ENCODE peak calls at places on chromosome 21, in eight cellular contexts. One of them, this sample, is unnamed.

GRCh38 chr21:38223893-38224540 is 32.8 kb upstream of the KCNJ15 start:
- DNase-seq in occipital lobe: no peak
- DNase-seq in HFFc6: no peak
- DNase-seq in fibroblast of the aortic adventitia: peak; percentile 40
- DNase-seq in NCI-H1092: no peak
- DNase-seq in RWPE1: no peak
- DNase-seq in stimulated activated CD4-positive, alpha-beta T cell treated with anti-CD3 and anti-CD28 coated beads, Interleukin-4, amount 100 ng/mL, for 1 hour: no peak
- DNase-seq in AG08396: no peak
- DNase-seq in this sample: no peak

GRCh38 chr21:16588433-16588860 is 858.7 kb downstream of the USP25 start:
- DNase-seq in occipital lobe: peak; percentile 88
- DNase-seq in HFFc6: peak; percentile 89
- DNase-seq in fibroblast of the aortic adventitia: peak; percentile 74
- DNase-seq in NCI-H1092: peak; percentile 42
- DNase-seq in RWPE1: peak; percentile 58
- DNase-seq in stimulated activated CD4-positive, alpha-beta T cell treated with anti-CD3 and anti-CD28 coated beads, Interleukin-4, amount 100 ng/mL, for 1 hour: no peak
- DNase-seq in AG08396: peak; percentile 67
- DNase-seq in this sample: peak; percentile 58

GRCh38 chr21:26072891-26073615 is 97.5 kb downstream of the APP start:
- DNase-seq in occipital lobe: no peak
- DNase-seq in HFFc6: peak; percentile 71
- DNase-seq in fibroblast of the aortic adventitia: peak; percentile 32
- DNase-seq in NCI-H1092: no peak
- DNase-seq in RWPE1: no peak
- DNase-seq in stimulated activated CD4-positive, alpha-beta T cell treated with anti-CD3 and anti-CD28 coated beads, Interleukin-4, amount 100 ng/mL, for 1 hour: no peak
- DNase-seq in AG08396: peak; percentile 62
- DNase-seq in this sample: no peak

GRCh38 chr21:36150192-36150711 is 6.4 kb upstream of the DOP1B start:
- DNase-seq in occipital lobe: no peak
- DNase-seq in HFFc6: peak; percentile 48
- DNase-seq in fibroblast of the aortic adventitia: peak; percentile 66
- DNase-seq in NCI-H1092: no peak
- DNase-seq in RWPE1: no peak
- DNase-seq in stimulated activated CD4-positive, alpha-beta T cell treated with anti-CD3 and anti-CD28 coated beads, Interleukin-4, amount 100 ng/mL, for 1 hour: no peak
- DNase-seq in AG08396: peak; percentile 33
- DNase-seq in this sample: peak; percentile 50

GRCh38 chr21:21730524-21730923 is 732.3 kb downstream of the NCAM2 start:
- DNase-seq in occipital lobe: no peak
- DNase-seq in HFFc6: no peak
- DNase-seq in fibroblast of the aortic adventitia: peak; percentile 72
- DNase-seq in NCI-H1092: no peak
- DNase-seq in RWPE1: no peak
- DNase-seq in stimulated activated CD4-positive, alpha-beta T cell treated with anti-CD3 and anti-CD28 coated beads, Interleukin-4, amount 100 ng/mL, for 1 hour: no peak
- DNase-seq in AG08396: no peak
- DNase-seq in this sample: no peak

GRCh38 chr21:33817663-33818433 is 97.8 kb downstream of the ATP5PO start:
- DNase-seq in occipital lobe: no peak
- DNase-seq in HFFc6: no peak
- DNase-seq in fibroblast of the aortic adventitia: no peak
- DNase-seq in NCI-H1092: peak; percentile 70
- DNase-seq in RWPE1: no peak
- DNase-seq in stimulated activated CD4-positive, alpha-beta T cell treated with anti-CD3 and anti-CD28 coated beads, Interleukin-4, amount 100 ng/mL, for 1 hour: no peak
- DNase-seq in AG08396: no peak
- DNase-seq in this sample: no peak

GRCh38 chr21:31343680-31344480 is at the start of gene TIAM1:
- DNase-seq in occipital lobe: peak; percentile 70
- DNase-seq in HFFc6: no peak
- DNase-seq in fibroblast of the aortic adventitia: peak; percentile 72
- DNase-seq in NCI-H1092: no peak
- DNase-seq in RWPE1: peak; percentile 79
- DNase-seq in stimulated activated CD4-positive, alpha-beta T cell treated with anti-CD3 and anti-CD28 coated beads, Interleukin-4, amount 100 ng/mL, for 1 hour: peak; percentile 42
- DNase-seq in AG08396: peak; percentile 25
- DNase-seq in this sample: no peak

GRCh38 chr21:43902441-43902840 is 37.4 kb downstream of the AGPAT3 start:
- DNase-seq in occipital lobe: no peak
- DNase-seq in HFFc6: no peak
- DNase-seq in fibroblast of the aortic adventitia: peak; percentile 63
- DNase-seq in NCI-H1092: no peak
- DNase-seq in RWPE1: no peak
- DNase-seq in stimulated activated CD4-positive, alpha-beta T cell treated with anti-CD3 and anti-CD28 coated beads, Interleukin-4, amount 100 ng/mL, for 1 hour: no peak
- DNase-seq in AG08396: peak; percentile 71
- DNase-seq in this sample: peak; percentile 34

GRCh38 chr21:29578306-29578705 is 279.6 kb downstream of the BACH1 start:
- DNase-seq in occipital lobe: no peak
- DNase-seq in HFFc6: no peak
- DNase-seq in fibroblast of the aortic adventitia: no peak
- DNase-seq in NCI-H1092: no peak
- DNase-seq in RWPE1: no peak
- DNase-seq in stimulated activated CD4-positive, alpha-beta T cell treated with anti-CD3 and anti-CD28 coated beads, Interleukin-4, amount 100 ng/mL, for 1 hour: no peak
- DNase-seq in AG08396: no peak
- DNase-seq in this sample: no peak

GRCh38 chr21:45378258-45378966 is 26.6 kb upstream of the COL18A1 start:
- DNase-seq in occipital lobe: no peak
- DNase-seq in HFFc6: peak; percentile 62
- DNase-seq in fibroblast of the aortic adventitia: peak; percentile 10
- DNase-seq in NCI-H1092: no peak
- DNase-seq in RWPE1: no peak
- DNase-seq in stimulated activated CD4-positive, alpha-beta T cell treated with anti-CD3 and anti-CD28 coated beads, Interleukin-4, amount 100 ng/mL, for 1 hour: no peak
- DNase-seq in AG08396: peak; percentile 68
- DNase-seq in this sample: no peak

GRCh38 chr21:45612096-45613019 is 31.2 kb upstream of the PCBP3 start:
- DNase-seq in occipital lobe: no peak
- DNase-seq in HFFc6: peak; percentile 48
- DNase-seq in fibroblast of the aortic adventitia: peak; percentile 50
- DNase-seq in NCI-H1092: no peak
- DNase-seq in RWPE1: peak; percentile 22
- DNase-seq in stimulated activated CD4-positive, alpha-beta T cell treated with anti-CD3 and anti-CD28 coated beads, Interleukin-4, amount 100 ng/mL, for 1 hour: no peak
- DNase-seq in AG08396: peak; percentile 87
- DNase-seq in this sample: peak; percentile 36

GRCh38 chr21:28393279-28393678 is 599.4 kb downstream of the LTN1 start:
- DNase-seq in occipital lobe: no peak
- DNase-seq in HFFc6: no peak
- DNase-seq in fibroblast of the aortic adventitia: no peak
- DNase-seq in NCI-H1092: no peak
- DNase-seq in RWPE1: peak; percentile 73
- DNase-seq in stimulated activated CD4-positive, alpha-beta T cell treated with anti-CD3 and anti-CD28 coated beads, Interleukin-4, amount 100 ng/mL, for 1 hour: no peak
- DNase-seq in AG08396: no peak
- DNase-seq in this sample: no peak

GRCh38 chr21:36193200-36193599 is 36.6 kb downstream of the DOP1B start:
- DNase-seq in occipital lobe: no peak
- DNase-seq in HFFc6: peak; percentile 84
- DNase-seq in fibroblast of the aortic adventitia: no peak
- DNase-seq in NCI-H1092: no peak
- DNase-seq in RWPE1: peak; percentile 36
- DNase-seq in stimulated activated CD4-positive, alpha-beta T cell treated with anti-CD3 and anti-CD28 coated beads, Interleukin-4, amount 100 ng/mL, for 1 hour: no peak
- DNase-seq in AG08396: no peak
- DNase-seq in this sample: peak; percentile 23

GRCh38 chr21:43371786-43372185 is 55.1 kb downstream of the SIK1 start:
- DNase-seq in occipital lobe: no peak
- DNase-seq in HFFc6: no peak
- DNase-seq in fibroblast of the aortic adventitia: no peak
- DNase-seq in NCI-H1092: no peak
- DNase-seq in RWPE1: no peak
- DNase-seq in stimulated activated CD4-positive, alpha-beta T cell treated with anti-CD3 and anti-CD28 coated beads, Interleukin-4, amount 100 ng/mL, for 1 hour: no peak
- DNase-seq in AG08396: no peak
- DNase-seq in this sample: no peak

GRCh38 chr21:23936224-23936623 is 1671.1 kb downstream of the MRPL39 start:
- DNase-seq in occipital lobe: no peak
- DNase-seq in HFFc6: no peak
- DNase-seq in fibroblast of the aortic adventitia: peak; percentile 25
- DNase-seq in NCI-H1092: no peak
- DNase-seq in RWPE1: no peak
- DNase-seq in stimulated activated CD4-positive, alpha-beta T cell treated with anti-CD3 and anti-CD28 coated beads, Interleukin-4, amount 100 ng/mL, for 1 hour: no peak
- DNase-seq in AG08396: no peak
- DNase-seq in this sample: no peak

GRCh38 chr21:34726627-34727337 is 58.0 kb downstream of the CLIC6 start:
- DNase-seq in occipital lobe: no peak
- DNase-seq in HFFc6: peak; percentile 76
- DNase-seq in fibroblast of the aortic adventitia: no peak
- DNase-seq in NCI-H1092: no peak
- DNase-seq in RWPE1: no peak
- DNase-seq in stimulated activated CD4-positive, alpha-beta T cell treated with anti-CD3 and anti-CD28 coated beads, Interleukin-4, amount 100 ng/mL, for 1 hour: no peak
- DNase-seq in AG08396: no peak
- DNase-seq in this sample: no peak

GRCh38 chr21:44478124-44478800 is 23.0 kb downstream of the LRRC3 start:
- DNase-seq in occipital lobe: no peak
- DNase-seq in HFFc6: no peak
- DNase-seq in fibroblast of the aortic adventitia: no peak
- DNase-seq in NCI-H1092: no peak
- DNase-seq in RWPE1: no peak
- DNase-seq in stimulated activated CD4-positive, alpha-beta T cell treated with anti-CD3 and anti-CD28 coated beads, Interleukin-4, amount 100 ng/mL, for 1 hour: no peak
- DNase-seq in AG08396: no peak
- DNase-seq in this sample: no peak

GRCh38 chr21:16125274-16125673 is 395.5 kb downstream of the USP25 start:
- DNase-seq in occipital lobe: no peak
- DNase-seq in HFFc6: peak; percentile 3
- DNase-seq in fibroblast of the aortic adventitia: peak; percentile 57
- DNase-seq in NCI-H1092: no peak
- DNase-seq in RWPE1: no peak
- DNase-seq in stimulated activated CD4-positive, alpha-beta T cell treated with anti-CD3 and anti-CD28 coated beads, Interleukin-4, amount 100 ng/mL, for 1 hour: no peak
- DNase-seq in AG08396: no peak
- DNase-seq in this sample: no peak

GRCh38 chr21:45074818-45075605 is 632 bp downstream of the ADARB1 start:
- DNase-seq in occipital lobe: no peak
- DNase-seq in HFFc6: no peak
- DNase-seq in fibroblast of the aortic adventitia: peak; percentile 11
- DNase-seq in NCI-H1092: peak; percentile 47
- DNase-seq in RWPE1: peak; percentile 48
- DNase-seq in stimulated activated CD4-positive, alpha-beta T cell treated with anti-CD3 and anti-CD28 coated beads, Interleukin-4, amount 100 ng/mL, for 1 hour: peak; percentile 43
- DNase-seq in AG08396: peak; percentile 54
- DNase-seq in this sample: no peak

GRCh38 chr21:35316456-35316855 is 267.4 kb upstream of the RUNX1 start:
- DNase-seq in occipital lobe: no peak
- DNase-seq in HFFc6: no peak
- DNase-seq in fibroblast of the aortic adventitia: no peak
- DNase-seq in NCI-H1092: no peak
- DNase-seq in RWPE1: no peak
- DNase-seq in stimulated activated CD4-positive, alpha-beta T cell treated with anti-CD3 and anti-CD28 coated beads, Interleukin-4, amount 100 ng/mL, for 1 hour: no peak
- DNase-seq in AG08396: no peak
- DNase-seq in this sample: no peak

GRCh38 chr21:35511298-35512162 is 462.4 kb upstream of the RUNX1 start:
- DNase-seq in occipital lobe: no peak
- DNase-seq in HFFc6: peak; percentile 68
- DNase-seq in fibroblast of the aortic adventitia: peak; percentile 52
- DNase-seq in NCI-H1092: no peak
- DNase-seq in RWPE1: peak; percentile 57
- DNase-seq in stimulated activated CD4-positive, alpha-beta T cell treated with anti-CD3 and anti-CD28 coated beads, Interleukin-4, amount 100 ng/mL, for 1 hour: peak; percentile 28
- DNase-seq in AG08396: no peak
- DNase-seq in this sample: no peak

GRCh38 chr21:36807421-36808004 is 108.6 kb downstream of the SIM2 start:
- DNase-seq in occipital lobe: no peak
- DNase-seq in HFFc6: no peak
- DNase-seq in fibroblast of the aortic adventitia: no peak
- DNase-seq in NCI-H1092: no peak
- DNase-seq in RWPE1: no peak
- DNase-seq in stimulated activated CD4-positive, alpha-beta T cell treated with anti-CD3 and anti-CD28 coated beads, Interleukin-4, amount 100 ng/mL, for 1 hour: no peak
- DNase-seq in AG08396: no peak
- DNase-seq in this sample: no peak

GRCh38 chr21:41991659-41992058 is 18.5 kb downstream of the ZBTB21 start:
- DNase-seq in occipital lobe: no peak
- DNase-seq in HFFc6: no peak
- DNase-seq in fibroblast of the aortic adventitia: no peak
- DNase-seq in NCI-H1092: no peak
- DNase-seq in RWPE1: no peak
- DNase-seq in stimulated activated CD4-positive, alpha-beta T cell treated with anti-CD3 and anti-CD28 coated beads, Interleukin-4, amount 100 ng/mL, for 1 hour: no peak
- DNase-seq in AG08396: no peak
- DNase-seq in this sample: no peak

GRCh38 chr21:41316641-41317392 is at the start of gene FAM3B:
- DNase-seq in occipital lobe: no peak
- DNase-seq in HFFc6: no peak
- DNase-seq in fibroblast of the aortic adventitia: no peak
- DNase-seq in NCI-H1092: peak; percentile 29
- DNase-seq in RWPE1: no peak
- DNase-seq in stimulated activated CD4-positive, alpha-beta T cell treated with anti-CD3 and anti-CD28 coated beads, Interleukin-4, amount 100 ng/mL, for 1 hour: no peak
- DNase-seq in AG08396: no peak
- DNase-seq in this sample: no peak

GRCh38 chr21:46366561-46366960 is 42.6 kb downstream of the PCNT start:
- DNase-seq in occipital lobe: no peak
- DNase-seq in HFFc6: no peak
- DNase-seq in fibroblast of the aortic adventitia: no peak
- DNase-seq in NCI-H1092: no peak
- DNase-seq in RWPE1: no peak
- DNase-seq in stimulated activated CD4-positive, alpha-beta T cell treated with anti-CD3 and anti-CD28 coated beads, Interleukin-4, amount 100 ng/mL, for 1 hour: no peak
- DNase-seq in AG08396: no peak
- DNase-seq in this sample: no peak

GRCh38 chr21:38843806-38844479 is 38.2 kb downstream of the ETS2 start:
- DNase-seq in occipital lobe: no peak
- DNase-seq in HFFc6: peak; percentile 41
- DNase-seq in fibroblast of the aortic adventitia: peak; percentile 83
- DNase-seq in NCI-H1092: no peak
- DNase-seq in RWPE1: no peak
- DNase-seq in stimulated activated CD4-positive, alpha-beta T cell treated with anti-CD3 and anti-CD28 coated beads, Interleukin-4, amount 100 ng/mL, for 1 hour: no peak
- DNase-seq in AG08396: no peak
- DNase-seq in this sample: no peak

GRCh38 chr21:18373631-18374030 is 30.0 kb downstream of the TMPRSS15 start:
- DNase-seq in occipital lobe: no peak
- DNase-seq in HFFc6: no peak
- DNase-seq in fibroblast of the aortic adventitia: no peak
- DNase-seq in NCI-H1092: no peak
- DNase-seq in RWPE1: no peak
- DNase-seq in stimulated activated CD4-positive, alpha-beta T cell treated with anti-CD3 and anti-CD28 coated beads, Interleukin-4, amount 100 ng/mL, for 1 hour: no peak
- DNase-seq in AG08396: no peak
- DNase-seq in this sample: no peak

GRCh38 chr21:15638856-15639549 is 90.8 kb upstream of the USP25 start:
- DNase-seq in occipital lobe: no peak
- DNase-seq in HFFc6: no peak
- DNase-seq in fibroblast of the aortic adventitia: peak; percentile 38
- DNase-seq in NCI-H1092: no peak
- DNase-seq in RWPE1: peak; percentile 34
- DNase-seq in stimulated activated CD4-positive, alpha-beta T cell treated with anti-CD3 and anti-CD28 coated beads, Interleukin-4, amount 100 ng/mL, for 1 hour: no peak
- DNase-seq in AG08396: no peak
- DNase-seq in this sample: peak; percentile 52

GRCh38 chr21:17785403-17785788 is 33.8 kb downstream of the C21orf91 start:
- DNase-seq in occipital lobe: no peak
- DNase-seq in HFFc6: no peak
- DNase-seq in fibroblast of the aortic adventitia: no peak
- DNase-seq in NCI-H1092: no peak
- DNase-seq in RWPE1: no peak
- DNase-seq in stimulated activated CD4-positive, alpha-beta T cell treated with anti-CD3 and anti-CD28 coated beads, Interleukin-4, amount 100 ng/mL, for 1 hour: no peak
- DNase-seq in AG08396: no peak
- DNase-seq in this sample: no peak

GRCh38 chr21:33949516-33950424 is 34.2 kb upstream of the ATP5PO start:
- DNase-seq in occipital lobe: no peak
- DNase-seq in HFFc6: no peak
- DNase-seq in fibroblast of the aortic adventitia: no peak
- DNase-seq in NCI-H1092: no peak
- DNase-seq in RWPE1: no peak
- DNase-seq in stimulated activated CD4-positive, alpha-beta T cell treated with anti-CD3 and anti-CD28 coated beads, Interleukin-4, amount 100 ng/mL, for 1 hour: peak; percentile 38
- DNase-seq in AG08396: no peak
- DNase-seq in this sample: no peak

GRCh38 chr21:27885296-27885711 is 918.4 kb upstream of the ADAMTS5 start:
- DNase-seq in occipital lobe: no peak
- DNase-seq in HFFc6: no peak
- DNase-seq in fibroblast of the aortic adventitia: no peak
- DNase-seq in NCI-H1092: no peak
- DNase-seq in RWPE1: no peak
- DNase-seq in stimulated activated CD4-positive, alpha-beta T cell treated with anti-CD3 and anti-CD28 coated beads, Interleukin-4, amount 100 ng/mL, for 1 hour: no peak
- DNase-seq in AG08396: no peak
- DNase-seq in this sample: no peak

This sample was measured in breast epithelium.